ENCODE peak calls at places on chromosomes 13 and 19, in ten cellular contexts. A is heart right ventricle, P is neuronal stem cell, R is kidney, Q is breast epithelium, J is right lobe of liver, H is GM23248, Y is adrenal gland, N is prostate gland, K is Peyer's patch. L is an unnamed sample.

GRCh38 chr13:95535243-95535642 is 17.3 kb upstream of the CLDN10 start:
- DNase-seq in A (no peak), P (no peak), R (no peak), Q (no peak), J (no peak), H (peak; percentile 77), Y (no peak), N (no peak), K (no peak), L (no peak)

GRCh38 chr13:112067121-112067741 is at the start of gene SOX1:
- DNase-seq in A (no peak), P (no peak), R (no peak), Q (no peak), J (no peak), H (no peak), Y (no peak), N (no peak), K (no peak), L (no peak)

GRCh38 chr19:58466089-58466759 is 656 bp upstream of the ZNF324 start:
- DNase-seq in A (no peak), P (no peak), R (no peak), Q (no peak), J (peak; percentile 24), H (no peak), Y (no peak), N (no peak), K (no peak), L (no peak)

GRCh38 chr19:15631817-15632216 is 8.9 kb upstream of the CYP4F3 start:
- DNase-seq in A (no peak), P (no peak), R (no peak), Q (no peak), J (no peak), H (peak; percentile 48), Y (no peak), N (no peak), K (no peak), L (peak; percentile 8)

GRCh38 chr13:89925107-89925506 is 1422.4 kb upstream of the MIR17HG start:
- DNase-seq in A (no peak), P (peak; percentile 12), R (no peak), Q (no peak), J (no peak), H (peak; percentile 42), Y (no peak), N (no peak), K (no peak), L (no peak)

GRCh38 chr13:53683608-53684007 is 655.0 kb downstream of the OLFM4 start:
- DNase-seq in A (no peak), P (no peak), R (no peak), Q (no peak), J (no peak), H (no peak), Y (no peak), N (no peak), K (no peak), L (no peak)

GRCh38 chr13:76685938-76686337 is 200.3 kb downstream of the KCTD12 start:
- DNase-seq in A (no peak), P (no peak), R (no peak), Q (no peak), J (no peak), H (no peak), Y (no peak), N (no peak), K (no peak), L (no peak)

GRCh38 chr19:58395220-58395978 is at the start of gene RNF225:
- DNase-seq in A (no peak), P (no peak), R (peak; percentile 80), Q (peak; percentile 73), J (no peak), H (no peak), Y (no peak), N (peak; percentile 89), K (no peak), L (no peak)

GRCh38 chr19:29714953-29715694 is at the start of gene C19orf12:
- DNase-seq in A (peak; percentile 73), P (peak; percentile 40), R (peak; percentile 91), Q (peak; percentile 64), J (peak; percentile 68), H (peak; percentile 71), Y (peak; percentile 56), N (peak; percentile 22), K (peak; percentile 73), L (peak; percentile 80)

GRCh38 chr19:342128-342455 is 2.5 kb downstream of the MIER2 start:
- DNase-seq in A (no peak), P (no peak), R (no peak), Q (no peak), J (no peak), H (no peak), Y (no peak), N (no peak), K (no peak), L (no peak)

GRCh38 chr19:29665215-29665825 is at the start of gene PLEKHF1:
- DNase-seq in A (peak; percentile 94), P (peak; percentile 85), R (peak; percentile 97), Q (peak; percentile 85), J (peak; percentile 95), H (peak; percentile 93), Y (peak; percentile 93), N (peak; percentile 89), K (peak; percentile 96), L (peak; percentile 79)

GRCh38 chr19:1823539-1824251 is 11.6 kb upstream of the ATP8B3 start:
- DNase-seq in A (no peak), P (no peak), R (peak; percentile 66), Q (no peak), J (no peak), H (no peak), Y (no peak), N (no peak), K (no peak), L (no peak)

GRCh38 chr13:19601749-19602725 is 31.4 kb upstream of the MPHOSPH8 start:
- DNase-seq in A (peak; percentile 38), P (peak; percentile 40), R (peak; percentile 74), Q (no peak), J (no peak), H (peak; percentile 74), Y (peak; percentile 18), N (no peak), K (peak; percentile 48), L (peak; percentile 13)

GRCh38 chr19:29277107-29277506 is 64.2 kb upstream of the UQCRFS1 start:
- DNase-seq in A (no peak), P (no peak), R (no peak), Q (no peak), J (no peak), H (no peak), Y (no peak), N (no peak), K (peak; percentile 59), L (peak; percentile 68)

GRCh38 chr13:40191186-40191980 is 475.1 kb downstream of the FOXO1 start:
- DNase-seq in A (no peak), P (no peak), R (no peak), Q (no peak), J (no peak), H (peak; percentile 40), Y (no peak), N (no peak), K (no peak), L (no peak)

GRCh38 chr13:27226991-27227390 is 24.4 kb upstream of the RPL21 start:
- DNase-seq in A (no peak), P (no peak), R (no peak), Q (no peak), J (no peak), H (no peak), Y (no peak), N (no peak), K (no peak), L (no peak)

GRCh38 chr13:27229642-27230041 is 21.7 kb upstream of the RPL21 start:
- DNase-seq in A (no peak), P (no peak), R (no peak), Q (no peak), J (no peak), H (no peak), Y (no peak), N (no peak), K (no peak), L (no peak)

GRCh38 chr13:27233964-27234363 is 17.4 kb upstream of the RPL21 start:
- DNase-seq in A (no peak), P (no peak), R (no peak), Q (no peak), J (no peak), H (no peak), Y (no peak), N (no peak), K (no peak), L (no peak)

GRCh38 chr13:27228131-27228530 is 23.2 kb upstream of the RPL21 start:
- DNase-seq in A (no peak), P (no peak), R (no peak), Q (no peak), J (no peak), H (no peak), Y (no peak), N (no peak), K (no peak), L (no peak)
- H3K27ac ChIP-seq in A (no peak overlapping the region), P (no peak overlapping the region), R (no peak overlapping the region), Q (no peak overlapping the region), J (no peak overlapping the region), H (no peak overlapping the region), Y (no peak overlapping the region), N (no peak overlapping the region), K (peak overlapping the region; percentile 61), L (no peak overlapping the region)

GRCh38 chr13:67137044-67137735 is 92.9 kb downstream of the PCDH9 start:
- DNase-seq in A (no peak), P (no peak), R (no peak), Q (no peak), J (no peak), H (no peak), Y (no peak), N (no peak), K (no peak), L (no peak)
- H3K4me1 ChIP-seq in A (peaks cover 14% of the 10 kb centered on the region), P (peaks cover 2% of the 10 kb centered on the region), R (peaks cover 2% of the 10 kb centered on the region), Q (no peaks in the 10 kb centered on the region), J (no peaks in the 10 kb centered on the region), H (no peaks in the 10 kb centered on the region), Y (no peaks in the 10 kb centered on the region), N (no peaks in the 10 kb centered on the region), K (no peaks in the 10 kb centered on the region), L (no peaks in the 10 kb centered on the region)

DNA sequence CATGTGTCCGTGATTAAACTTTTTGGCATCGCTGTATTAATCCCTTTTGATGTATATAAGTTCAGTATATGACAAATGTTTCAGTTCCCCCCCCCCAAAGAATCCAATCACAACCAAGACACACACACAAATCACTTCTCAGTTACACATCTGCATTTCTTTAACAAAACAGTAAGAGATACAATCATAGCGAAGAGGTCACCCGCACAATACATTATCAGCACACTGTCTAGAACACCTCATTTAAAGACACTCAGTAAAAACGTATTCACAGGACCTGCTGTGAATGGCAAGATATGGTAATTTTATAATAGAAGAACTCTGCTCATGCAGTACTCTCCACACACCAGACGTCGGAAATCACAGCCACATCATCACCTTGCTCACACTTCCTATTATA is 71.3 kb upstream of the XPO4 start:
- DNase-seq in A (no peak), P (no peak), R (no peak), Q (no peak), J (no peak), H (no peak), Y (no peak), N (no peak), K (no peak), L (no peak)
- H3K36me3 ChIP-seq in A (peaks cover 3% of the 10 kb centered on the region), P (peaks cover 23% of the 10 kb centered on the region), R (peaks cover 21% of the 10 kb centered on the region), Q (no peaks in the 10 kb centered on the region), J (peaks cover 4% of the 10 kb centered on the region), H (peaks cover 56% of the 10 kb centered on the region), Y (no peaks in the 10 kb centered on the region), N (no peaks in the 10 kb centered on the region), K (no peaks in the 10 kb centered on the region), L (no peaks in the 10 kb centered on the region)

GRCh38 chr13:24209138-24209537 is 48.6 kb downstream of the SPATA13 start:
- DNase-seq in A (no peak), P (no peak), R (no peak), Q (no peak), J (no peak), H (no peak), Y (no peak), N (no peak), K (no peak), L (no peak)
- H3K27ac ChIP-seq in A (no peak overlapping the region), P (no peak overlapping the region), R (peak overlapping the region; percentile 38), Q (no peak overlapping the region), J (peak overlapping the region; percentile 62), H (no peak overlapping the region), Y (peak overlapping the region; percentile 63), N (no peak overlapping the region), K (no peak overlapping the region), L (no peak overlapping the region)